ENCODE peak calls at places on chromosome 4, in ten cellular contexts. A is fibroblast of pulmonary artery; P is NCI-H1436 treated with DMSO at 0.1 percent for 48 hours; X is NT2/D1; C is fibroblast of mammary gland; Y is stimulated activated CD8-positive, alpha-beta memory T cell treated with anti-CD3 and anti-CD28 coated beads, Interleukin-4, amount 100 ng/mL, for 48 hours; Z is NCI-H1694 treated with DMSO at 0.1 percent for 48 hours; U is right cardiac atrium; D is NCI-H1105; G is AG08396. B is an unnamed sample.

GRCh38 chr4:156941940-156942548 is 29.6 kb downstream of the PDGFC start:
- DNase-seq in A (peak; percentile 93), P (no peak), X (peak; percentile 6), C (peak; percentile 80), Y (no peak), Z (no peak), U (no peak), D (no peak), G (peak; percentile 67), B (no peak)

GRCh38 chr4:172982151-172982590 is 186.4 kb upstream of the GALNT7 start:
- DNase-seq in A (peak; percentile 90), P (peak; percentile 69), X (no peak), C (peak; percentile 97), Y (no peak), Z (no peak), U (no peak), D (peak; percentile 12), G (peak; percentile 55), B (peak; percentile 67)

GRCh38 chr4:145623831-145624230 is 4.6 kb downstream of the MMAA start:
- DNase-seq in A (peak; percentile 37), P (no peak), X (no peak), C (peak; percentile 52), Y (no peak), Z (no peak), U (no peak), D (no peak), G (peak; percentile 8), B (peak; percentile 6)

GRCh38 chr4:172547724-172548123 is 620.9 kb upstream of the GALNT7 start:
- DNase-seq in A (no peak), P (peak; percentile 84), X (no peak), C (no peak), Y (no peak), Z (no peak), U (no peak), D (peak; percentile 35), G (no peak), B (no peak)

GRCh38 chr4:111323496-111323895 is 700.6 kb upstream of the PITX2 start:
- DNase-seq in A (peak; percentile 53), P (no peak), X (no peak), C (peak; percentile 53), Y (no peak), Z (no peak), U (no peak), D (no peak), G (peak; percentile 18), B (peak; percentile 60)

GRCh38 chr4:110119347-110119746 is 79.1 kb downstream of the ELOVL6 start:
- DNase-seq in A (peak; percentile 24), P (no peak), X (no peak), C (no peak), Y (no peak), Z (no peak), U (no peak), D (no peak), G (no peak), B (no peak)

GRCh38 chr4:12360391-12360790 is 931.7 kb upstream of the HS3ST1 start:
- DNase-seq in A (peak; percentile 70), P (no peak), X (no peak), C (peak; percentile 6), Y (no peak), Z (no peak), U (no peak), D (no peak), G (no peak), B (no peak)

GRCh38 chr4:126539771-126540170 is 1093.0 kb upstream of the INTU start:
- DNase-seq in A (no peak), P (no peak), X (no peak), C (no peak), Y (no peak), Z (no peak), U (no peak), D (no peak), G (no peak), B (no peak)

GRCh38 chr4:38917481-38918025 is 49.9 kb downstream of the FAM114A1 start:
- DNase-seq in A (no peak), P (no peak), X (no peak), C (no peak), Y (no peak), Z (no peak), U (no peak), D (no peak), G (no peak), B (no peak)

GRCh38 chr4:117965608-117966007 is 68.7 kb upstream of the NDST3 start:
- DNase-seq in A (no peak), P (no peak), X (no peak), C (no peak), Y (no peak), Z (peak; percentile 47), U (no peak), D (no peak), G (no peak), B (no peak)

GRCh38 chr4:101264993-101265815 is 82.1 kb downstream of the PPP3CA start:
- DNase-seq in A (no peak), P (no peak), X (no peak), C (no peak), Y (no peak), Z (no peak), U (no peak), D (no peak), G (no peak), B (no peak)

B was measured in AG08395.